ENCODE peak calls at places on chromosome 15, in eight cellular contexts. One of them, this sample, is unnamed.
A peak's percentile ranks its signal among the peaks of the same experiment; 100 is the strongest.

GRCh38 chr15:28184166-28184565 is 85.1 kb upstream of the OCA2 start:
- DNase-seq in nucleus accumbens: no peak
- DNase-seq in substantia nigra: no peak
- DNase-seq in SK-MEL-5: no peak
- DNase-seq in retina: no peak
- DNase-seq in GM19239: no peak
- DNase-seq in NCI-H2081: no peak
- DNase-seq in stimulated activated CD4-positive, alpha-beta T cell treated with anti-CD3 and anti-CD28 coated beads, Interleukin-4, amount 100 ng/mL, for 4 hours: no peak
- DNase-seq in this sample: no peak

GRCh38 chr15:73856458-73857192 is 16.7 kb upstream of the TBC1D21 start:
- DNase-seq in substantia nigra: peak; percentile 29
- DNase-seq in NCI-H2081: peak; percentile 77
- DNase-seq in GM19239: no peak
- DNase-seq in stimulated activated CD4-positive, alpha-beta T cell treated with anti-CD3 and anti-CD28 coated beads, Interleukin-4, amount 100 ng/mL, for 4 hours: no peak
- DNase-seq in retina: no peak
- DNase-seq in nucleus accumbens: no peak
- DNase-seq in SK-MEL-5: no peak
- DNase-seq in this sample: no peak

GRCh38 chr15:42737529-42738328 is 801 bp upstream of the CDAN1 start:
- DNase-seq in SK-MEL-5: peak; percentile 52
- DNase-seq in NCI-H2081: no peak
- DNase-seq in stimulated activated CD4-positive, alpha-beta T cell treated with anti-CD3 and anti-CD28 coated beads, Interleukin-4, amount 100 ng/mL, for 4 hours: no peak
- DNase-seq in substantia nigra: no peak
- DNase-seq in retina: no peak
- DNase-seq in nucleus accumbens: no peak
- DNase-seq in GM19239: no peak
- DNase-seq in this sample: no peak

GRCh38 chr15:90364251-90364650 is 12.2 kb downstream of the ZNF774 start:
- DNase-seq in retina: no peak
- DNase-seq in substantia nigra: no peak
- DNase-seq in GM19239: no peak
- DNase-seq in nucleus accumbens: no peak
- DNase-seq in stimulated activated CD4-positive, alpha-beta T cell treated with anti-CD3 and anti-CD28 coated beads, Interleukin-4, amount 100 ng/mL, for 4 hours: no peak
- DNase-seq in SK-MEL-5: no peak
- DNase-seq in NCI-H2081: no peak
- DNase-seq in this sample: no peak

GRCh38 chr15:31163769-31164572 is 62.4 kb upstream of the TRPM1 start:
- DNase-seq in SK-MEL-5: peak; percentile 1
- DNase-seq in stimulated activated CD4-positive, alpha-beta T cell treated with anti-CD3 and anti-CD28 coated beads, Interleukin-4, amount 100 ng/mL, for 4 hours: no peak
- DNase-seq in substantia nigra: no peak
- DNase-seq in GM19239: no peak
- DNase-seq in nucleus accumbens: no peak
- DNase-seq in retina: no peak
- DNase-seq in NCI-H2081: no peak
- DNase-seq in this sample: no peak

GRCh38 chr15:70259030-70259424 is 161.3 kb upstream of the TLE3 start:
- DNase-seq in NCI-H2081: no peak
- DNase-seq in substantia nigra: peak; percentile 64
- DNase-seq in stimulated activated CD4-positive, alpha-beta T cell treated with anti-CD3 and anti-CD28 coated beads, Interleukin-4, amount 100 ng/mL, for 4 hours: peak; percentile 48
- DNase-seq in retina: peak; percentile 87
- DNase-seq in SK-MEL-5: peak; percentile 28
- DNase-seq in GM19239: peak; percentile 57
- DNase-seq in nucleus accumbens: no peak
- DNase-seq in this sample: peak; percentile 54

GRCh38 chr15:76012021-76012551 is at the start of gene NRG4:
- DNase-seq in retina: no peak
- DNase-seq in NCI-H2081: no peak
- DNase-seq in SK-MEL-5: peak; percentile 56
- DNase-seq in GM19239: no peak
- DNase-seq in nucleus accumbens: no peak
- DNase-seq in stimulated activated CD4-positive, alpha-beta T cell treated with anti-CD3 and anti-CD28 coated beads, Interleukin-4, amount 100 ng/mL, for 4 hours: no peak
- DNase-seq in substantia nigra: no peak
- DNase-seq in this sample: no peak

GRCh38 chr15:44882499-44882968 is 74.0 kb upstream of the TERB2 start:
- DNase-seq in retina: no peak
- DNase-seq in stimulated activated CD4-positive, alpha-beta T cell treated with anti-CD3 and anti-CD28 coated beads, Interleukin-4, amount 100 ng/mL, for 4 hours: peak; percentile 28
- DNase-seq in substantia nigra: no peak
- DNase-seq in GM19239: no peak
- DNase-seq in SK-MEL-5: no peak
- DNase-seq in nucleus accumbens: no peak
- DNase-seq in NCI-H2081: no peak
- DNase-seq in this sample: no peak

GRCh38 chr15:45439521-45439931 is 61.2 kb upstream of the GATM start:
- DNase-seq in GM19239: no peak
- DNase-seq in SK-MEL-5: no peak
- DNase-seq in stimulated activated CD4-positive, alpha-beta T cell treated with anti-CD3 and anti-CD28 coated beads, Interleukin-4, amount 100 ng/mL, for 4 hours: no peak
- DNase-seq in NCI-H2081: no peak
- DNase-seq in nucleus accumbens: no peak
- DNase-seq in substantia nigra: no peak
- DNase-seq in retina: no peak
- DNase-seq in this sample: no peak

GRCh38 chr15:69661871-69662667 is 209.5 kb downstream of the RPLP1 start:
- DNase-seq in NCI-H2081: no peak
- DNase-seq in SK-MEL-5: no peak
- DNase-seq in GM19239: no peak
- DNase-seq in nucleus accumbens: no peak
- DNase-seq in retina: no peak
- DNase-seq in substantia nigra: no peak
- DNase-seq in stimulated activated CD4-positive, alpha-beta T cell treated with anti-CD3 and anti-CD28 coated beads, Interleukin-4, amount 100 ng/mL, for 4 hours: no peak
- DNase-seq in this sample: no peak

GRCh38 chr15:57681011-57681410 is 25.5 kb upstream of the POLR2M start:
- DNase-seq in SK-MEL-5: no peak
- DNase-seq in retina: no peak
- DNase-seq in GM19239: no peak
- DNase-seq in substantia nigra: no peak
- DNase-seq in NCI-H2081: no peak
- DNase-seq in stimulated activated CD4-positive, alpha-beta T cell treated with anti-CD3 and anti-CD28 coated beads, Interleukin-4, amount 100 ng/mL, for 4 hours: no peak
- DNase-seq in nucleus accumbens: no peak
- DNase-seq in this sample: no peak

GRCh38 chr15:68341851-68342336 is 64.3 kb downstream of the FEM1B start:
- DNase-seq in NCI-H2081: no peak
- DNase-seq in substantia nigra: no peak
- DNase-seq in nucleus accumbens: no peak
- DNase-seq in retina: no peak
- DNase-seq in stimulated activated CD4-positive, alpha-beta T cell treated with anti-CD3 and anti-CD28 coated beads, Interleukin-4, amount 100 ng/mL, for 4 hours: no peak
- DNase-seq in SK-MEL-5: no peak
- DNase-seq in GM19239: no peak
- DNase-seq in this sample: no peak

GRCh38 chr15:42405876-42406482 is 46.7 kb downstream of the CAPN3 start:
- DNase-seq in GM19239: no peak
- DNase-seq in substantia nigra: no peak
- DNase-seq in SK-MEL-5: peak; percentile 42
- DNase-seq in retina: no peak
- DNase-seq in NCI-H2081: no peak
- DNase-seq in stimulated activated CD4-positive, alpha-beta T cell treated with anti-CD3 and anti-CD28 coated beads, Interleukin-4, amount 100 ng/mL, for 4 hours: no peak
- DNase-seq in nucleus accumbens: no peak
- DNase-seq in this sample: no peak

GRCh38 chr15:96350321-96350720 is 19.8 kb downstream of the NR2F2 start:
- DNase-seq in nucleus accumbens: no peak
- DNase-seq in SK-MEL-5: no peak
- DNase-seq in retina: peak; percentile 12
- DNase-seq in NCI-H2081: no peak
- DNase-seq in stimulated activated CD4-positive, alpha-beta T cell treated with anti-CD3 and anti-CD28 coated beads, Interleukin-4, amount 100 ng/mL, for 4 hours: no peak
- DNase-seq in GM19239: no peak
- DNase-seq in substantia nigra: no peak
- DNase-seq in this sample: no peak

GRCh38 chr15:78808550-78808949 is 2.7 kb downstream of the ADAMTS7 start:
- DNase-seq in nucleus accumbens: no peak
- DNase-seq in retina: no peak
- DNase-seq in stimulated activated CD4-positive, alpha-beta T cell treated with anti-CD3 and anti-CD28 coated beads, Interleukin-4, amount 100 ng/mL, for 4 hours: no peak
- DNase-seq in NCI-H2081: peak; percentile 6
- DNase-seq in substantia nigra: no peak
- DNase-seq in GM19239: peak; percentile 53
- DNase-seq in SK-MEL-5: peak; percentile 73
- DNase-seq in this sample: no peak

GRCh38 chr15:71096676-71097075 is 18.6 kb upstream of the THSD4 start:
- DNase-seq in stimulated activated CD4-positive, alpha-beta T cell treated with anti-CD3 and anti-CD28 coated beads, Interleukin-4, amount 100 ng/mL, for 4 hours: no peak
- DNase-seq in substantia nigra: no peak
- DNase-seq in nucleus accumbens: no peak
- DNase-seq in SK-MEL-5: no peak
- DNase-seq in NCI-H2081: no peak
- DNase-seq in GM19239: no peak
- DNase-seq in retina: no peak
- DNase-seq in this sample: no peak

GRCh38 chr15:60375255-60375809 is 22.5 kb downstream of the ANXA2 start:
- DNase-seq in retina: no peak
- DNase-seq in GM19239: no peak
- DNase-seq in SK-MEL-5: no peak
- DNase-seq in stimulated activated CD4-positive, alpha-beta T cell treated with anti-CD3 and anti-CD28 coated beads, Interleukin-4, amount 100 ng/mL, for 4 hours: no peak
- DNase-seq in NCI-H2081: peak; percentile 88
- DNase-seq in nucleus accumbens: no peak
- DNase-seq in substantia nigra: no peak
- DNase-seq in this sample: no peak

GRCh38 chr15:62544446-62544845 is 379.4 kb upstream of the C2CD4B start:
- DNase-seq in stimulated activated CD4-positive, alpha-beta T cell treated with anti-CD3 and anti-CD28 coated beads, Interleukin-4, amount 100 ng/mL, for 4 hours: no peak
- DNase-seq in retina: no peak
- DNase-seq in GM19239: no peak
- DNase-seq in substantia nigra: no peak
- DNase-seq in NCI-H2081: no peak
- DNase-seq in SK-MEL-5: no peak
- DNase-seq in nucleus accumbens: no peak
- DNase-seq in this sample: no peak

GRCh38 chr15:70880781-70881180 is 11.5 kb downstream of the THAP10 start:
- DNase-seq in stimulated activated CD4-positive, alpha-beta T cell treated with anti-CD3 and anti-CD28 coated beads, Interleukin-4, amount 100 ng/mL, for 4 hours: no peak
- DNase-seq in SK-MEL-5: no peak
- DNase-seq in nucleus accumbens: no peak
- DNase-seq in GM19239: no peak
- DNase-seq in retina: no peak
- DNase-seq in substantia nigra: no peak
- DNase-seq in NCI-H2081: no peak
- DNase-seq in this sample: no peak

GRCh38 chr15:57503911-57504598 is 87.6 kb upstream of the MYZAP start:
- DNase-seq in GM19239: no peak
- DNase-seq in retina: no peak
- DNase-seq in substantia nigra: no peak
- DNase-seq in nucleus accumbens: no peak
- DNase-seq in NCI-H2081: no peak
- DNase-seq in SK-MEL-5: no peak
- DNase-seq in stimulated activated CD4-positive, alpha-beta T cell treated with anti-CD3 and anti-CD28 coated beads, Interleukin-4, amount 100 ng/mL, for 4 hours: no peak
- DNase-seq in this sample: no peak

GRCh38 chr15:78671626-78672211 is 30.7 kb upstream of the CHRNB4 start:
- DNase-seq in substantia nigra: peak; percentile 24
- DNase-seq in GM19239: no peak
- DNase-seq in stimulated activated CD4-positive, alpha-beta T cell treated with anti-CD3 and anti-CD28 coated beads, Interleukin-4, amount 100 ng/mL, for 4 hours: no peak
- DNase-seq in retina: peak; percentile 92
- DNase-seq in NCI-H2081: peak; percentile 88
- DNase-seq in nucleus accumbens: no peak
- DNase-seq in SK-MEL-5: no peak
- DNase-seq in this sample: no peak

GRCh38 chr15:53197426-53197839 is 407.3 kb upstream of the ONECUT1 start:
- DNase-seq in GM19239: peak; percentile 21
- DNase-seq in NCI-H2081: peak; percentile 77
- DNase-seq in stimulated activated CD4-positive, alpha-beta T cell treated with anti-CD3 and anti-CD28 coated beads, Interleukin-4, amount 100 ng/mL, for 4 hours: peak; percentile 2
- DNase-seq in substantia nigra: peak; percentile 56
- DNase-seq in retina: peak; percentile 96
- DNase-seq in nucleus accumbens: no peak
- DNase-seq in SK-MEL-5: peak; percentile 89
- DNase-seq in this sample: peak; percentile 12

GRCh38 chr15:49789436-49789835 is 168.6 kb downstream of the DTWD1 start:
- DNase-seq in stimulated activated CD4-positive, alpha-beta T cell treated with anti-CD3 and anti-CD28 coated beads, Interleukin-4, amount 100 ng/mL, for 4 hours: no peak
- DNase-seq in SK-MEL-5: no peak
- DNase-seq in nucleus accumbens: no peak
- DNase-seq in retina: no peak
- DNase-seq in GM19239: no peak
- DNase-seq in NCI-H2081: no peak
- DNase-seq in substantia nigra: no peak
- DNase-seq in this sample: no peak

GRCh38 chr15:70855764-70856163 is 1.8 kb upstream of the LARP6 start:
- DNase-seq in retina: no peak
- DNase-seq in GM19239: no peak
- DNase-seq in nucleus accumbens: no peak
- DNase-seq in substantia nigra: no peak
- DNase-seq in SK-MEL-5: no peak
- DNase-seq in stimulated activated CD4-positive, alpha-beta T cell treated with anti-CD3 and anti-CD28 coated beads, Interleukin-4, amount 100 ng/mL, for 4 hours: no peak
- DNase-seq in NCI-H2081: no peak
- DNase-seq in this sample: no peak

GRCh38 chr15:66153549-66154415 is 99.8 kb downstream of the MEGF11 start:
- DNase-seq in NCI-H2081: peak; percentile 99
- DNase-seq in nucleus accumbens: no peak
- DNase-seq in retina: peak; percentile 49
- DNase-seq in SK-MEL-5: no peak
- DNase-seq in substantia nigra: no peak
- DNase-seq in stimulated activated CD4-positive, alpha-beta T cell treated with anti-CD3 and anti-CD28 coated beads, Interleukin-4, amount 100 ng/mL, for 4 hours: no peak
- DNase-seq in GM19239: peak; percentile 64
- DNase-seq in this sample: no peak

GRCh38 chr15:51075364-51075763 is 19.3 kb downstream of the TNFAIP8L3 start:
- DNase-seq in nucleus accumbens: no peak
- DNase-seq in NCI-H2081: no peak
- DNase-seq in SK-MEL-5: no peak
- DNase-seq in stimulated activated CD4-positive, alpha-beta T cell treated with anti-CD3 and anti-CD28 coated beads, Interleukin-4, amount 100 ng/mL, for 4 hours: no peak
- DNase-seq in retina: no peak
- DNase-seq in substantia nigra: no peak
- DNase-seq in GM19239: no peak
- DNase-seq in this sample: no peak

GRCh38 chr15:99163271-99164062 is 58.6 kb downstream of the SYNM start:
- DNase-seq in SK-MEL-5: peak; percentile 31
- DNase-seq in NCI-H2081: no peak
- DNase-seq in GM19239: no peak
- DNase-seq in stimulated activated CD4-positive, alpha-beta T cell treated with anti-CD3 and anti-CD28 coated beads, Interleukin-4, amount 100 ng/mL, for 4 hours: no peak
- DNase-seq in nucleus accumbens: no peak
- DNase-seq in substantia nigra: no peak
- DNase-seq in retina: no peak
- DNase-seq in this sample: no peak

GRCh38 chr15:43383070-43383469 is 12.2 kb downstream of the TUBGCP4 start:
- DNase-seq in GM19239: no peak
- DNase-seq in substantia nigra: no peak
- DNase-seq in SK-MEL-5: no peak
- DNase-seq in retina: no peak
- DNase-seq in NCI-H2081: no peak
- DNase-seq in stimulated activated CD4-positive, alpha-beta T cell treated with anti-CD3 and anti-CD28 coated beads, Interleukin-4, amount 100 ng/mL, for 4 hours: no peak
- DNase-seq in nucleus accumbens: no peak
- DNase-seq in this sample: no peak

GRCh38 chr15:45919806-45920205 is 285.0 kb downstream of the SQOR start:
- DNase-seq in substantia nigra: no peak
- DNase-seq in GM19239: no peak
- DNase-seq in nucleus accumbens: no peak
- DNase-seq in stimulated activated CD4-positive, alpha-beta T cell treated with anti-CD3 and anti-CD28 coated beads, Interleukin-4, amount 100 ng/mL, for 4 hours: no peak
- DNase-seq in retina: no peak
- DNase-seq in SK-MEL-5: no peak
- DNase-seq in NCI-H2081: no peak
- DNase-seq in this sample: no peak

GRCh38 chr15:95825672-95826387 is 504.7 kb upstream of the NR2F2 start:
- DNase-seq in GM19239: no peak
- DNase-seq in retina: peak; percentile 36
- DNase-seq in NCI-H2081: peak; percentile 53
- DNase-seq in SK-MEL-5: no peak
- DNase-seq in substantia nigra: no peak
- DNase-seq in nucleus accumbens: no peak
- DNase-seq in stimulated activated CD4-positive, alpha-beta T cell treated with anti-CD3 and anti-CD28 coated beads, Interleukin-4, amount 100 ng/mL, for 4 hours: no peak
- DNase-seq in this sample: no peak

GRCh38 chr15:100472015-100472414 is 56.7 kb downstream of the CERS3 start:
- DNase-seq in GM19239: no peak
- DNase-seq in nucleus accumbens: no peak
- DNase-seq in NCI-H2081: no peak
- DNase-seq in SK-MEL-5: no peak
- DNase-seq in substantia nigra: no peak
- DNase-seq in stimulated activated CD4-positive, alpha-beta T cell treated with anti-CD3 and anti-CD28 coated beads, Interleukin-4, amount 100 ng/mL, for 4 hours: no peak
- DNase-seq in retina: no peak
- DNase-seq in this sample: no peak

GRCh38 chr15:63401078-63401477 is 19.4 kb upstream of the CA12 start:
- DNase-seq in substantia nigra: no peak
- DNase-seq in nucleus accumbens: no peak
- DNase-seq in stimulated activated CD4-positive, alpha-beta T cell treated with anti-CD3 and anti-CD28 coated beads, Interleukin-4, amount 100 ng/mL, for 4 hours: no peak
- DNase-seq in NCI-H2081: no peak
- DNase-seq in GM19239: no peak
- DNase-seq in retina: no peak
- DNase-seq in SK-MEL-5: no peak
- DNase-seq in this sample: peak; percentile 22

GRCh38 chr15:89652131-89652530 is 3.1 kb downstream of the KIF7 start:
- DNase-seq in substantia nigra: no peak
- DNase-seq in retina: no peak
- DNase-seq in stimulated activated CD4-positive, alpha-beta T cell treated with anti-CD3 and anti-CD28 coated beads, Interleukin-4, amount 100 ng/mL, for 4 hours: no peak
- DNase-seq in SK-MEL-5: no peak
- DNase-seq in GM19239: no peak
- DNase-seq in nucleus accumbens: no peak
- DNase-seq in NCI-H2081: no peak
- DNase-seq in this sample: no peak

GRCh38 chr15:100330629-100331215 is 11.1 kb downstream of the ADAMTS17 start:
- DNase-seq in substantia nigra: no peak
- DNase-seq in NCI-H2081: no peak
- DNase-seq in SK-MEL-5: no peak
- DNase-seq in nucleus accumbens: no peak
- DNase-seq in stimulated activated CD4-positive, alpha-beta T cell treated with anti-CD3 and anti-CD28 coated beads, Interleukin-4, amount 100 ng/mL, for 4 hours: no peak
- DNase-seq in retina: no peak
- DNase-seq in GM19239: no peak
- DNase-seq in this sample: no peak